ENCODE peak calls at places on chromosomes 5 and 9, in ten cellular contexts. V, J, Z, R, M, O, T, G, S and B are unnamed samples.

GRCh38 chr9:17291766-17292165 is 156.9 kb downstream of the CNTLN start:
- DNase-seq in V (no peak), J (peak), Z (no peak), R (no peak), M (no peak), O (peak), T (peak), G (no peak), S (no peak), B (no peak)

GRCh38 chr5:143051244-143052058 is 281.3 kb downstream of the ARHGAP26 start:
- DNase-seq in V (no peak), J (peak), Z (no peak), R (no peak), M (peak), O (peak), T (peak), G (no peak), S (peak), B (no peak)

GRCh38 chr9:20838218-20838617 is 154.2 kb downstream of the FOCAD start:
- DNase-seq in V (no peak), J (no peak), Z (no peak), R (no peak), M (peak), O (no peak), T (no peak), G (no peak), S (no peak), B (no peak)

GRCh38 chr5:137374110-137374853 is 124.8 kb downstream of the SPOCK1 start:
- DNase-seq in V (no peak), J (no peak), Z (no peak), R (no peak), M (no peak), O (no peak), T (no peak), G (no peak), S (no peak), B (no peak)

GRCh38 chr9:38432922-38433510 is 8.8 kb upstream of the IGFBPL1 start:
- DNase-seq in V (no peak), J (no peak), Z (no peak), R (peak), M (peak), O (peak), T (peak), G (no peak), S (peak), B (no peak)

GRCh38 chr5:170571331-170571731 is 67.5 kb downstream of the KCNIP1 start:
- DNase-seq in V (no peak), J (peak), Z (no peak), R (no peak), M (peak), O (no peak), T (peak), G (no peak), S (peak), B (no peak)

GRCh38 chr5:159286420-159287035 is 23.4 kb downstream of the UBLCP1 start:
- DNase-seq in V (no peak), J (no peak), Z (no peak), R (peak), M (no peak), O (peak), T (peak), G (no peak), S (no peak), B (no peak)

GRCh38 chr5:37857696-37858095 is 17.9 kb upstream of the GDNF start:
- DNase-seq in V (no peak), J (no peak), Z (no peak), R (no peak), M (no peak), O (no peak), T (no peak), G (no peak), S (no peak), B (no peak)

GRCh38 chr5:131634666-131634995 is 398 bp downstream of the RAPGEF6 start:
- DNase-seq in V (peak), J (no peak), Z (peak), R (peak), M (peak), O (no peak), T (no peak), G (no peak), S (peak), B (peak)

GRCh38 chr9:2210201-2210600 is 195.1 kb downstream of the SMARCA2 start:
- DNase-seq in V (no peak), J (no peak), Z (no peak), R (no peak), M (no peak), O (peak), T (no peak), G (no peak), S (no peak), B (no peak)

GRCh38 chr5:147341382-147341781 is 106.6 kb downstream of the STK32A start:
- DNase-seq in V (no peak), J (no peak), Z (no peak), R (no peak), M (no peak), O (no peak), T (no peak), G (no peak), S (no peak), B (no peak)

GRCh38 chr5:147344861-147345260 is 110.0 kb downstream of the STK32A start:
- DNase-seq in V (no peak), J (no peak), Z (no peak), R (no peak), M (no peak), O (no peak), T (no peak), G (no peak), S (no peak), B (no peak)

GRCh38 chr5:147336871-147337270 is 102.0 kb downstream of the STK32A start:
- DNase-seq in V (no peak), J (no peak), Z (no peak), R (peak), M (no peak), O (no peak), T (no peak), G (no peak), S (no peak), B (no peak)

DNA sequence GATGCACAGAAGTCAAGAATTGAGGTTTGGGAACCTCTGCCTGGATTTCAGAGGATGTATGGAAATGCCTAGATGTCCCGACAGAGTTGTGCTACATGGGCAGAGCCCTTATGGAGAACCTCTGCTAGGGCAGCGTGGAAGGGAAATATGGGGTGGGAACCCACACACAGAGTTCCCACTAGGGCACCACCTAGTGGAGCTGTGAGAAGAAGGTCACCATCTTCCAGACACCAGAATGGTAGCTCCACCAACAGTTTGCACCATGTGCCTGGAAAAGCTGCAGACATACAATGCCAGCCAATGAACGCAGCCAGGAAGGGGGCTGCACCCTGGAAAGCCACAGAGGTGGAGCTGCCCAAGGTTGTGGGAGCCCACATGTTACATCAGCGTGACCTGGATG is 104.5 kb downstream of the STK32A start:
- DNase-seq in V (no peak), J (no peak), Z (no peak), R (no peak), M (no peak), O (no peak), T (no peak), G (no peak), S (no peak), B (no peak)
- TF ChIP-seq CTCF in V (no peak), J (no peak), Z (no peak), R (no peak), M (no peak), O (no peak), T (no peak), G (no peak), S (no peak), B (no peak)

DNA sequence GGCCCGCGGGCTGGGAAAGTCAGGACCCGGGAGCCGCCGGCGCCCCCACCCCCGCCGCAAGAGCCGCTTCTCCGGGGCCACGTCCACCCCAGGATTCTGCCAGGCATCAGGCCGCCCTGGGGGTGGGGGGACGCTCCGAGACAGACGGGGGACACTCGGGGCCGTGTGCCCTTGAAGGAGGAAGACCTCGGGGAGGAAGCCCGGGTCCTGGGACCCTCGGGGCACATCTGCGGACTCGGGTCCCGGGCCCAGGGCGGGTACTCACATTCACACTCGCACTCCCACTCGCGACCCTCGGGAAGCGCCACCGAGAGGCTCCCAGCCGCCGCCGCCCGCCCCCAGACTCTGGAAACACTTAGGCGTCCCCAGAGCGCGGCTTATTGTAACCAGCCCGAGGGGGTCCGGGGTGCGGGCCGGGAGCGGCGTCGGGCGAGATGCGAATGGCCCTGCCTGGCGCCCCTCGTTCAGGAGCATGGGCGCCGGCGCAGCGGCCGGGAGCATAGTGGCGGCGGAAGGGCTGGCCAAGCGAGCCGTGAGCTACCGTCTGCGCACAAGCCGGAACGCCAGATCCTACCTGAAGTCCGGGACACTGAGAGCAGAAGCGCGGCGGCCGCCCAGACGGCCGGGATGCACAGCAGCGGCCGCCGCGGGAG is 609 bp downstream of the ROR2 start:
- DNase-seq in V (no peak), J (no peak), Z (no peak), R (peak), M (no peak), O (no peak), T (no peak), G (peak), S (no peak), B (no peak)
- H3K4me3 ChIP-seq in V (peak), J (peak), Z (peak), R (peak), M (no peak), O (peak), T (peak), G (peak), S (no peak), B (peak)

DNA sequence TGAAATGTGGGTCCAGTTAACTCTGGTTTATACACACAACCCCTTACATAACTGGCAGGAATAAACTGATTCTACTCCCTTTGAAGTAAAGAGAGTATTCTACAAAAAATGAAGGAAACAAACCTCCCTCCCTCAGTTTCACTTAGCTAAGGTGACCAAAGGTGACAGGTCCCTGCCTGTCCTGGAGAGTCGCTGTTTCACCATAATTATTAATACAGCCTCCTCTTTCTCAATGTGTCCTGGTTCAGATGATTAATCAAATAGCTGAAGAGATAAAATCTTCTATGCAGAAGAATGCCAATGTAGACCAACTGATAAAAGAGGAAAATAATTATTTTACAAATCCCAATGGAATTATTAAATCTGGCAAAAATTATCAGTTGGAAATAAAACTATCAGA is 163.7 kb upstream of the GNA14 start:
- DNase-seq in V (no peak), J (no peak), Z (no peak), R (no peak), M (peak), O (no peak), T (no peak), G (no peak), S (no peak), B (no peak)
- TF ChIP-seq CTCF in V (no peak), J (no peak), Z (no peak), R (no peak), M (no peak), O (no peak), T (no peak), G (no peak), S (no peak), B (no peak)

DNA sequence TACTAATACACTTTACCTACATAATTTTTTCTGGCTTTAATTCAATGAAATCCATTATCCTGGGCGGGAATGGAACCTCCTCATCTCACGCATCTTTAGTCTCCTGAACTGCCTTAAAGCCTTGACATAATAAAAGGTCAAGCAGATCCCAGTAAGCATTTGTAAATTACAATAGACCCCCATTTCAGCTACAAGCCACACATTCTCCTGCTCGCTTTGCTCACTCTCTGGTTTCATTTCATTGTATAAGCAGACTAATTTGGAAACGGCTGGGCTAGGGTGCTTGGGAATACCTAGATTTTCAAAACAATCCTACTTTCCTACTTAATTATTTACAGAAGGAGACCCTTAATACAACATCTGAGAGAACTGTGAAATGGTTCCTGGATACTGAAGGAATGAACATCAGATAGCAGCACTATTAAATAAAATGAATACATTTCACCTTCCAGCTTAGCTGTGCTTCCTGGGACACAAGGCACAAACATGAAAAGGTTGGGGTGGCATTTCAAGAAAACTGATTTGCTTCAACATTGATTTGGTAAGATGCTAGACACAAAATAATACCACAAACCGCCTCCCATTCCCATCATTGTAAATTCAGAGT is 1.5 kb downstream of the JAKMIP2 start:
- DNase-seq in V (no peak), J (no peak), Z (no peak), R (peak), M (no peak), O (no peak), T (no peak), G (no peak), S (no peak), B (no peak)
- H3K4me3 ChIP-seq in V (no peak), J (no peak), Z (peak), R (peak), M (no peak), O (no peak), T (peak), G (no peak), S (no peak), B (no peak)

GRCh38 chr5:15003511-15003920 is 131.9 kb upstream of the ANKH start:
- DNase-seq in V (peak), J (peak), Z (no peak), R (peak), M (peak), O (peak), T (peak), G (peak), S (peak), B (peak)
- TF ChIP-seq CTCF in V (peak), J (peak), Z (peak), R (peak), M (peak), O (peak), T (peak), G (peak), S (peak), B (peak)

GRCh38 chr5:141915881-141916336 is 7.8 kb upstream of the DELE1 start:
- DNase-seq in V (no peak), J (no peak), Z (no peak), R (peak), M (peak), O (no peak), T (no peak), G (peak), S (no peak), B (no peak)

GRCh38 chr5:141914797-141915196 is 8.9 kb upstream of the DELE1 start:
- DNase-seq in V (no peak), J (no peak), Z (no peak), R (no peak), M (no peak), O (no peak), T (no peak), G (no peak), S (no peak), B (no peak)

GRCh38 chr5:141916522-141916921 is 7.1 kb upstream of the DELE1 start:
- DNase-seq in V (no peak), J (no peak), Z (no peak), R (no peak), M (no peak), O (no peak), T (no peak), G (no peak), S (no peak), B (no peak)

GRCh38 chr5:141914154-141914743 is 9.4 kb upstream of the DELE1 start:
- DNase-seq in V (peak), J (no peak), Z (no peak), R (peak), M (no peak), O (no peak), T (no peak), G (peak), S (peak), B (no peak)

DNA sequence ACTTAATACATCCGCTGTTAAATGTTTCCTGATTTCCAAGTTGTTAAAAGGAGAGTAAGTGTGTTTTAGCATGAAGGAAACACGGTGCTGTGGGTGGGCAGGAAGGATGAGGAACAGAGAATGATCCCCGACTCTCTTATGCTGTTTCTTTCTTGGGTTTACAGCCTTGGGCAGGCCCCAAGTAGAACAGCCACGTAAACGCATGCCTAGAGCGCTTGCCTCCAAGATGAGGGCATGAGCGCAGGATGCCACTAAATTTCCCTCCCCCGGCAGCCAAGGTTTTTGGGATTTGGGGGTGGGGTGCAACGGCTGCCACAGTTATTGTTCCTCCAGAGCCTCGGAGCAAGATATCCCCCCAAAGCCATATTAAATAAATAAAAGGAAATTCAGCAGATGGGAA is 10.1 kb upstream of the DELE1 start:
- DNase-seq in V (no peak), J (no peak), Z (no peak), R (peak), M (no peak), O (no peak), T (no peak), G (no peak), S (no peak), B (no peak)
- H3K4me3 ChIP-seq in V (peak), J (no peak), Z (peak), R (peak), M (no peak), O (no peak), T (no peak), G (no peak), S (no peak), B (no peak)

GRCh38 chr5:31029925-31030324 is 163.6 kb upstream of the CDH6 start:
- DNase-seq in V (no peak), J (no peak), Z (no peak), R (no peak), M (no peak), O (no peak), T (no peak), G (no peak), S (no peak), B (no peak)
- TF ChIP-seq CTCF in V (no peak), J (no peak), Z (peak), R (peak), M (no peak), O (no peak), T (no peak), G (no peak), S (no peak), B (no peak)

DNA sequence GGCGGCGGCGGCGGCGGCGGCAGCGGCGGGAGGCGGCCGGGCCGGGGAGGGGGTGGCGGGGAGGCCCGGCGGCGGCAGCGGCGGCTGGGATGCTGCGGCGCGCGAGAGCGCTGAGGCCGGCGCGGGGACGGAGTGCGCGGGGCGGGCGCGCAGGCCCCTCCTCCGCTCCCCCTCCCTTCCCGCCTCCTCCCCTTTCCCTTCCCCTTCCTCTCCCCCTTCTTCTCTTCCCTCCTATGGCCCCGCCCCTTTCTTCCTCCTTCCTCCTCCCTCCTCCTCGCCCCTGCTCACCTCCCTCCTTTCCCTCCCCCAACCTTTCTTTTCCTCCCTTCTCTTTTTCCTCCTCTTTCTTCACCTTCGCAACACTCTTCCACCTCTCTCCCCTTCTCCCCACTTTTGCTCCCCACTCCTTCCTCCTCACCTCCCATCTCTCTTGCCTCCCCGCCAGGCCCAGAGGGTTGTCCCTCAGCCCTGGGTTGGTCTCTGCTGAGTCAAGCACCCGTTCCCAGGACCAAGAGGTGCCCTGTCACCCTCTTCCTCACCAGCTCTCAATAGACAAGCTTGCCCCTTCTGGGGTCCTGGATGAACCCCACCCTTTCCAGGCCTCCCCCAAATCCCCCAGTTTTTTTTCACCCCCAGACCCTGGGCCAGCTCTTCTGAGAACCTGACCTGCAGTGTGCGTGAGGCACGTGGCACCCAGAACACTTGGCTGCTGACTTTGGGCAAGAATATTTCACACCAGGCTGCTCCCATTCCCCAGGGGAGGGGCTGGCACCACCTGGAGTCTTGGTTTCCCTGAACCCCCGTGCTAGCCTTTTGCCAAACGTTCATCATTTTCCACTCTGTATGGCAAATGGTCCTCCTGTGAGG is at the start of gene SEMA4D:
- DNase-seq in V (peak), J (no peak), Z (peak), R (peak), M (no peak), O (peak), T (no peak), G (peak), S (peak), B (no peak)
- H3K4me3 ChIP-seq in V (peak), J (peak), Z (peak), R (peak), M (peak), O (peak), T (peak), G (peak), S (peak), B (peak)